ENCODE peak calls at places on chromosomes 4 and X, in nine cellular contexts. Y is stomach, C is tibial nerve, D is psoas muscle, X is M059J, K is NCI-H146, N is Calu3, J is Right ventricle myocardium superior, Q is T-helper 2 cell. V is an unnamed sample.

GRCh38 chrX:107483976-107484726 is 34.7 kb downstream of the FRMPD3 start:
- DNase-seq in Y (no peak), C (no peak), D (peak; percentile 19), X (peak; percentile 35), K (no peak), N (no peak), J (peak; percentile 46), Q (no peak), V (peak; percentile 16)

GRCh38 chr4:6204871-6205583 is 4.7 kb upstream of the JAKMIP1 start:
- DNase-seq in Y (peak; percentile 17), C (no peak), D (no peak), X (no peak), K (no peak), N (no peak), J (no peak), Q (no peak), V (no peak)

GRCh38 chr4:120062663-120063195 is 3.9 kb downstream of the MAD2L1 start:
- DNase-seq in Y (no peak), C (no peak), D (no peak), X (no peak), K (no peak), N (no peak), J (no peak), Q (no peak), V (no peak)

GRCh38 chr4:174604198-174604597 is 81.9 kb upstream of the HPGD start:
- DNase-seq in Y (no peak), C (no peak), D (no peak), X (peak; percentile 39), K (no peak), N (no peak), J (no peak), Q (no peak), V (peak; percentile 62)

GRCh38 chr4:2799971-2800690 is 7.2 kb downstream of the SH3BP2 start:
- DNase-seq in Y (no peak), C (no peak), D (peak; percentile 16), X (peak; percentile 44), K (no peak), N (no peak), J (peak; percentile 76), Q (peak; percentile 5), V (no peak)

GRCh38 chr4:153788419-153789276 is at the start of gene SFRP2:
- DNase-seq in Y (no peak), C (peak; percentile 18), D (peak; percentile 31), X (peak; percentile 41), K (no peak), N (no peak), J (peak; percentile 40), Q (no peak), V (no peak)

GRCh38 chrX:70422886-70423336 is at the start of gene GDPD2:
- DNase-seq in Y (peak; percentile 39), C (no peak), D (no peak), X (peak; percentile 67), K (peak; percentile 4), N (peak; percentile 60), J (no peak), Q (no peak), V (no peak)

GRCh38 chr4:22202351-22203343 is 254.1 kb upstream of the KCNIP4 start:
- DNase-seq in Y (no peak), C (no peak), D (no peak), X (peak; percentile 5), K (no peak), N (peak; percentile 4), J (no peak), Q (no peak), V (no peak)

GRCh38 chrX:123084797-123085196 is 99.3 kb upstream of the GRIA3 start:
- DNase-seq in Y (no peak), C (no peak), D (no peak), X (peak; percentile 55), K (no peak), N (no peak), J (no peak), Q (no peak), V (no peak)

GRCh38 chr4:102623622-102624021 is 122.5 kb downstream of the NFKB1 start:
- DNase-seq in Y (no peak), C (no peak), D (no peak), X (peak; percentile 52), K (peak; percentile 59), N (peak; percentile 37), J (no peak), Q (no peak), V (peak; percentile 45)

GRCh38 chr4:154004450-154004849 is 215.6 kb upstream of the SFRP2 start:
- DNase-seq in Y (no peak), C (no peak), D (peak; percentile 54), X (no peak), K (no peak), N (no peak), J (no peak), Q (no peak), V (no peak)

GRCh38 chrX:136251042-136251991 is at the start of gene MAP7D3:
- DNase-seq in Y (peak; percentile 60), C (peak; percentile 32), D (peak; percentile 62), X (peak; percentile 73), K (peak; percentile 60), N (peak; percentile 60), J (peak; percentile 78), Q (peak; percentile 64), V (peak; percentile 48)

V was measured in HCEC 1CT.